ENCODE peak calls at places on chromosome 20, in nine cellular contexts. E is astrocyte of the cerebellum; L is AG04449; J is dermis blood vessel endothelial cell; H is SW 1271; M is lower lobe of right lung; G is IMR-90; C is stimulated activated CD4-positive, alpha-beta T cell treated with anti-CD3 and anti-CD28 coated beads, Interleukin-15, amount 100 ng/mL, for 24 hours; O is heart left ventricle. D is an unnamed sample.

GRCh38 chr20:54204063-54204462 is 3.8 kb upstream of the PFDN4 start:
- DNase-seq in E (no peak), L (no peak), J (no peak), H (no peak), M (no peak), G (no peak), C (no peak), O (no peak), D (no peak)

GRCh38 chr20:62423326-62423706 is 4.0 kb downstream of the RBBP8NL start:
- DNase-seq in E (no peak), L (no peak), J (no peak), H (no peak), M (no peak), G (no peak), C (no peak), O (no peak), D (no peak)

GRCh38 chr20:36573103-36573797 is at the start of gene TGIF2:
- DNase-seq in E (peak; percentile 33), L (no peak), J (peak; percentile 85), H (peak; percentile 96), M (peak; percentile 90), G (peak; percentile 81), C (peak; percentile 89), O (peak; percentile 86), D (peak; percentile 88)

GRCh38 chr20:52595492-52595891 is 376.7 kb upstream of the TSHZ2 start:
- DNase-seq in E (no peak), L (no peak), J (no peak), H (no peak), M (no peak), G (no peak), C (no peak), O (no peak), D (no peak)

GRCh38 chr20:53168491-53168890 is 196.3 kb downstream of the TSHZ2 start:
- DNase-seq in E (no peak), L (no peak), J (no peak), H (no peak), M (no peak), G (no peak), C (no peak), O (no peak), D (no peak)

GRCh38 chr20:63835031-63835858 is 4.2 kb upstream of the ZBTB46 start:
- DNase-seq in E (peak; percentile 84), L (peak; percentile 87), J (peak; percentile 94), H (peak; percentile 45), M (peak; percentile 87), G (peak; percentile 99), C (no peak), O (peak; percentile 96), D (peak; percentile 99)

GRCh38 chr20:58092871-58093270 is 135.6 kb downstream of the ANKRD60 start:
- DNase-seq in E (no peak), L (no peak), J (no peak), H (no peak), M (no peak), G (no peak), C (no peak), O (no peak), D (no peak)

GRCh38 chr20:37228111-37228510 is 33.5 kb downstream of the GHRH start:
- DNase-seq in E (no peak), L (no peak), J (no peak), H (no peak), M (no peak), G (no peak), C (no peak), O (peak; percentile 32), D (no peak)

GRCh38 chr20:40489886-40490285 is 199.2 kb downstream of the MAFB start:
- DNase-seq in E (peak; percentile 20), L (peak; percentile 75), J (no peak), H (no peak), M (no peak), G (no peak), C (no peak), O (no peak), D (no peak)

GRCh38 chr20:49715466-49715865 is 1.8 kb upstream of the B4GALT5 start:
- DNase-seq in E (no peak), L (no peak), J (no peak), H (no peak), M (no peak), G (no peak), C (no peak), O (no peak), D (no peak)

GRCh38 chr20:50048420-50049166 is 64.4 kb downstream of the UBE2V1 start:
- DNase-seq in E (no peak), L (no peak), J (no peak), H (no peak), M (no peak), G (peak; percentile 14), C (peak; percentile 10), O (peak; percentile 59), D (no peak)

GRCh38 chr20:58145506-58146080 is 82.9 kb downstream of the ANKRD60 start:
- DNase-seq in E (no peak), L (no peak), J (no peak), H (no peak), M (no peak), G (no peak), C (no peak), O (no peak), D (no peak)

GRCh38 chr20:34570859-34571306 is 12.4 kb downstream of the MAP1LC3A start:
- DNase-seq in E (peak; percentile 16), L (peak; percentile 55), J (peak; percentile 78), H (no peak), M (no peak), G (peak; percentile 81), C (peak; percentile 13), O (no peak), D (no peak)

GRCh38 chr20:5658897-5659296 is 91.3 kb upstream of the SHLD1 start:
- DNase-seq in E (peak; percentile 70), L (no peak), J (peak; percentile 95), H (no peak), M (peak; percentile 70), G (peak; percentile 91), C (peak; percentile 74), O (peak; percentile 72), D (peak; percentile 24)

GRCh38 chr20:62733891-62734290 is 25.3 kb downstream of the NTSR1 start:
- DNase-seq in E (no peak), L (no peak), J (no peak), H (no peak), M (peak; percentile 36), G (no peak), C (no peak), O (peak; percentile 14), D (no peak)